ENCODE peak calls at places on chromosomes 12 and 14, in four cellular contexts. One of them, this sample, is unnamed.

GRCh38 chr12:7951671-7952070 is 15.7 kb upstream of the SLC2A3 start:
- DNase-seq in omental fat pad: no peak
- DNase-seq in cardiac muscle cell: no peak
- DNase-seq in left ventricle myocardium inferior: no peak
- DNase-seq in this sample: no peak

GRCh38 chr12:24364921-24365320 is 415.5 kb upstream of the SOX5 start:
- DNase-seq in left ventricle myocardium inferior: no peak
- DNase-seq in omental fat pad: no peak
- DNase-seq in cardiac muscle cell: no peak
- DNase-seq in this sample: no peak

GRCh38 chr12:80565276-80565675 is 121.2 kb downstream of the PTPRQ start:
- DNase-seq in omental fat pad: no peak
- DNase-seq in left ventricle myocardium inferior: no peak
- DNase-seq in cardiac muscle cell: no peak
- DNase-seq in this sample: no peak

GRCh38 chr12:74043343-74043742 is 494.3 kb upstream of the ATXN7L3B start:
- DNase-seq in cardiac muscle cell: no peak
- DNase-seq in omental fat pad: no peak
- DNase-seq in left ventricle myocardium inferior: no peak
- DNase-seq in this sample: no peak

GRCh38 chr14:52834440-52834842 is 43.0 kb upstream of the GNPNAT1 start:
- DNase-seq in omental fat pad: no peak
- DNase-seq in cardiac muscle cell: no peak
- DNase-seq in left ventricle myocardium inferior: no peak
- DNase-seq in this sample: no peak

GRCh38 chr12:97877404-97877803 is 414.8 kb downstream of the RMST start:
- DNase-seq in left ventricle myocardium inferior: no peak
- DNase-seq in omental fat pad: no peak
- DNase-seq in cardiac muscle cell: no peak
- DNase-seq in this sample: no peak

GRCh38 chr12:51401020-51401419 is 9.8 kb upstream of the GALNT6 start:
- DNase-seq in cardiac muscle cell: no peak
- DNase-seq in omental fat pad: no peak
- DNase-seq in left ventricle myocardium inferior: no peak
- DNase-seq in this sample: no peak

GRCh38 chr14:104253901-104254353 is 115.5 kb downstream of the KIF26A start:
- DNase-seq in left ventricle myocardium inferior: no peak
- DNase-seq in omental fat pad: no peak
- DNase-seq in cardiac muscle cell: no peak
- DNase-seq in this sample: no peak

GRCh38 chr12:21843795-21844194 is 69.3 kb upstream of the KCNJ8 start:
- DNase-seq in left ventricle myocardium inferior: no peak
- DNase-seq in cardiac muscle cell: no peak
- DNase-seq in omental fat pad: no peak
- DNase-seq in this sample: no peak

GRCh38 chr12:69274861-69275260 is 35.5 kb downstream of the CPSF6 start:
- DNase-seq in omental fat pad: no peak
- DNase-seq in cardiac muscle cell: no peak
- DNase-seq in left ventricle myocardium inferior: no peak
- DNase-seq in this sample: no peak

GRCh38 chr12:52216107-52216506 is 16.9 kb upstream of the KRT7 start:
- DNase-seq in left ventricle myocardium inferior: no peak
- DNase-seq in cardiac muscle cell: peak; percentile 67
- DNase-seq in omental fat pad: no peak
- DNase-seq in this sample: no peak

GRCh38 chr14:91284146-91284790 is 39.8 kb upstream of the GPR68 start:
- DNase-seq in cardiac muscle cell: peak; percentile 71
- DNase-seq in omental fat pad: no peak
- DNase-seq in left ventricle myocardium inferior: no peak
- DNase-seq in this sample: no peak

GRCh38 chr14:75431827-75432226 is 4.0 kb downstream of the JDP2 start:
- DNase-seq in omental fat pad: no peak
- DNase-seq in cardiac muscle cell: no peak
- DNase-seq in left ventricle myocardium inferior: no peak
- DNase-seq in this sample: no peak

GRCh38 chr14:75435473-75435872 is 7.7 kb downstream of the JDP2 start:
- DNase-seq in cardiac muscle cell: no peak
- DNase-seq in omental fat pad: no peak
- DNase-seq in left ventricle myocardium inferior: no peak
- DNase-seq in this sample: no peak

GRCh38 chr14:75434557-75435248 is 6.9 kb downstream of the JDP2 start:
- DNase-seq in cardiac muscle cell: no peak
- DNase-seq in omental fat pad: no peak
- DNase-seq in left ventricle myocardium inferior: no peak
- DNase-seq in this sample: no peak

GRCh38 chr14:75432406-75432805 is 4.6 kb downstream of the JDP2 start:
- DNase-seq in left ventricle myocardium inferior: no peak
- DNase-seq in omental fat pad: no peak
- DNase-seq in cardiac muscle cell: no peak
- DNase-seq in this sample: no peak

DNA sequence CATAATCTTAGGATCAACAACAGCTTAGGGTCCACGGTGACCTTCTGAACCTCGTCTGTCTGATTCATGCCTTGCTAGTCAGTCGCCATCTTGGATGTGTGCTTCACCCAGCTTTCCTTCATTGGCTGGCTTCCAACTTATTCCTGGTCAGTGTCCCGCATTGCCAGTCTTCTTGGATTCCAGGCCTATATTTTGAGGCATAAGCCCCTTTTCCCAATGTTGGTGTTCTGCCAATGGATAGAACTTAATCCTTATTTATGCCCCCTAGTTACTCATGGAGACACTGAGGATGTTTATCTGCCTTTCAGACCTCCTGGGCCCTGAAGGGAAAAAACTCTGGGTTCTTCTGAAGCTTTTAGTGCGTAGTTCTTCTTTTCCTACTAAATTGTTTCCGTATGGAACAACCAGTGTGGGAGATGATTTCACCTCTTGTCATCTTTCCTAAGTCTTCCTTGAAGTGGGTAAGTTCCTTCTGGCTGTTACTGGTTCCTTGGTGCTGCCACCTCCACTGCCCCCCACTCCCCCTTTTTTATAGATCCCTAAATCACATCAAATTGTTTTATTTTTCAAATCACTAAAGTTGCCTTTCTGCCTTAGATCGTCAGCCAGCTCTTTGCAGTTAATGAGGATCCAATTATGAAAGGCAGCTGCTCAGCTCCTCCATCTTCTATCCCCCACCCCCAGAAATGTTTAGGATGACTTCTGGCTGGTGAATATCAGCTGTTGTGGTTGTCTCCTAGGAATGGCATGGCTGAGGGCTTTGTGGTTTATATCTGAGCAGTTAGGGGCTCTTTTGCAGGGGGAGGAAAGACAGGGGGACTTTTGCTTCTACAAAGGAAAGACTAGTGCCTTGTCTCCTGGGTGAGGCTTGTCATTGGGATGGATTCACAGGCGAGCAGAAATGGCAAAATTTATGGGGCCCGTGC is 6.1 kb downstream of the JDP2 start:
- DNase-seq in cardiac muscle cell: no peak
- DNase-seq in omental fat pad: no peak
- DNase-seq in left ventricle myocardium inferior: no peak
- DNase-seq in this sample: no peak
- TF ChIP-seq CTCF in cardiac muscle cell: no peak
- TF ChIP-seq CTCF in omental fat pad: no peak
- TF ChIP-seq CTCF in left ventricle myocardium inferior: no peak
- TF ChIP-seq CTCF in this sample: no peak

GRCh38 chr12:23049180-23049579 is 424.2 kb downstream of the ETNK1 start:
- DNase-seq in omental fat pad: no peak
- DNase-seq in left ventricle myocardium inferior: no peak
- DNase-seq in cardiac muscle cell: no peak
- DNase-seq in this sample: no peak

GRCh38 chr12:23057571-23057970 is 432.6 kb downstream of the ETNK1 start:
- DNase-seq in omental fat pad: no peak
- DNase-seq in left ventricle myocardium inferior: no peak
- DNase-seq in cardiac muscle cell: no peak
- DNase-seq in this sample: no peak

GRCh38 chr12:23060161-23060560 is 435.2 kb downstream of the ETNK1 start:
- DNase-seq in omental fat pad: no peak
- DNase-seq in cardiac muscle cell: no peak
- DNase-seq in left ventricle myocardium inferior: no peak
- DNase-seq in this sample: no peak

DNA sequence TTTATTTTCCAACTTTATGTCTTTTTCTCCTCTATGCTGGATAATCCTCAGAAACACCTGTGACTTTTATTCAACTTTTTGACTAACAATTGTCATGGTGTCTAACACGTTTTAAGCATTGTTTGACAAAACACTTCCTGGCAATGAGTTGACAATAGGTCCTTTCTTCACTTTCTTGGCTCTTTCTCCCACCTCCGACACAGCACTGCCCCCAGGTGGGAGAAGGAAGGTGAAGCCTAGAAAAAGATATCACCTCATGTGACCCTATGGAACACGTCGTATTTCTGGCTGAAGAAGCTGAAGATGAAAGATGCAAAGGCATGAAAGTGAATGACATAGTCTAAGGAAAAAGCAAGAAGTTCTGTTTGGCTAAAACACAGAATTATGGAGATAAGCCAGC is 430.0 kb downstream of the ETNK1 start:
- DNase-seq in omental fat pad: no peak
- DNase-seq in cardiac muscle cell: peak; percentile 46
- DNase-seq in left ventricle myocardium inferior: no peak
- DNase-seq in this sample: peak; percentile 55
- TF ChIP-seq CTCF in omental fat pad: no peak
- TF ChIP-seq CTCF in cardiac muscle cell: peak; percentile 29
- TF ChIP-seq CTCF in left ventricle myocardium inferior: peak; percentile 26
- TF ChIP-seq CTCF in this sample: peak; percentile 90

DNA sequence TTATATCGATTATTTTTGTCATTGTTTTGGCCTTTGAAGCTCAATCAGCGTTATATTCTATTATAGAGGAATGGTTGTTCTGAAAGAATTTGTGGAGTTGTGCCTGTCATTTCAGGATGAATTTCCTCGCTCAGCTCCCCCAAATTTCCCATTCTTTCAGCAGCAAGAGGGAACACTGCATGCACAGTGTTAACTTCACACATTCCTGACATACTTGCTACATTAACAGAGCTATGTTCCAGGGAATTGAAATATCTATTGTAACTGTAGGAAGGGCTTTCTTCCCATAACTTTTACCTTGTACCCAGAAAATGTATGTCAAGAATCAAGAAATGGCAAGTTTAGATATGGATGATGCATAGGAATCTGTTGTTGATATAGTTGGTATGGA is 379.0 kb downstream of the LRIG3 start:
- DNase-seq in left ventricle myocardium inferior: no peak
- DNase-seq in omental fat pad: no peak
- DNase-seq in cardiac muscle cell: peak; percentile 6
- DNase-seq in this sample: no peak
- TF ChIP-seq CTCF in left ventricle myocardium inferior: no peak
- TF ChIP-seq CTCF in omental fat pad: no peak
- TF ChIP-seq CTCF in cardiac muscle cell: no peak
- TF ChIP-seq CTCF in this sample: no peak

GRCh38 chr14:39416072-39416471 is 16.2 kb downstream of the FBXO33 start:
- DNase-seq in omental fat pad: no peak
- DNase-seq in cardiac muscle cell: no peak
- DNase-seq in left ventricle myocardium inferior: no peak
- DNase-seq in this sample: no peak

GRCh38 chr14:39417014-39417413 is 15.2 kb downstream of the FBXO33 start:
- DNase-seq in omental fat pad: no peak
- DNase-seq in left ventricle myocardium inferior: no peak
- DNase-seq in cardiac muscle cell: no peak
- DNase-seq in this sample: no peak

GRCh38 chr14:39423793-39424192 is 8.4 kb downstream of the FBXO33 start:
- DNase-seq in left ventricle myocardium inferior: no peak
- DNase-seq in cardiac muscle cell: no peak
- DNase-seq in omental fat pad: no peak
- DNase-seq in this sample: no peak

GRCh38 chr14:39422243-39422642 is 10.0 kb downstream of the FBXO33 start:
- DNase-seq in omental fat pad: no peak
- DNase-seq in left ventricle myocardium inferior: no peak
- DNase-seq in cardiac muscle cell: no peak
- DNase-seq in this sample: no peak

GRCh38 chr14:39419272-39419671 is 13.0 kb downstream of the FBXO33 start:
- DNase-seq in cardiac muscle cell: no peak
- DNase-seq in omental fat pad: no peak
- DNase-seq in left ventricle myocardium inferior: no peak
- DNase-seq in this sample: no peak
- TF ChIP-seq CTCF in cardiac muscle cell: no peak
- TF ChIP-seq CTCF in omental fat pad: no peak
- TF ChIP-seq CTCF in left ventricle myocardium inferior: no peak
- TF ChIP-seq CTCF in this sample: no peak

DNA sequence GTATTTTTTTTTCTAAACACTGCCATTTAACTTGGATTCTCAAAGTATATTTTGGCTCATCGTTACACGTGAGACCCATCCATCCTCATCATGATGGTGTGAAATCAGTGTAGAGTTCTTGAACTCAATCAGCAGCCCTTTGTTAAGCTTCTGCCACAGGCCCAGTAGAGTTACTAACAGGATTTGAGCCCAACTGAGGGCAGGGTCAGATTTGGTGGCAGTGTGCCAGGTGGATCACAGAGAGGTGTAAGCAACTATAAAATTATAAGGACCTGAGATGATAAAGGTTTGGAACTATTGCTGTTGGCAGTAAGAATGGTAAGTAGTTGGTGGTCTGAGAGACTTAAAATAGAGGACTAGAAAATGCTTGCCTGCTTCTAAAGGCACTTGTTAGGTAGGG is 72.8 kb downstream of the RASSF8 start:
- DNase-seq in cardiac muscle cell: no peak
- DNase-seq in omental fat pad: no peak
- DNase-seq in left ventricle myocardium inferior: no peak
- DNase-seq in this sample: no peak
- TF ChIP-seq CTCF in cardiac muscle cell: no peak
- TF ChIP-seq CTCF in omental fat pad: no peak
- TF ChIP-seq CTCF in left ventricle myocardium inferior: no peak
- TF ChIP-seq CTCF in this sample: no peak

GRCh38 chr12:10615532-10615931 is 2.1 kb upstream of the MAGOHB start:
- DNase-seq in omental fat pad: no peak
- DNase-seq in cardiac muscle cell: no peak
- DNase-seq in left ventricle myocardium inferior: no peak
- DNase-seq in this sample: no peak
- TF ChIP-seq CTCF in omental fat pad: no peak
- TF ChIP-seq CTCF in cardiac muscle cell: no peak
- TF ChIP-seq CTCF in left ventricle myocardium inferior: no peak
- TF ChIP-seq CTCF in this sample: peak; percentile 32

This sample was measured in progenitor cell of endocrine pancreas.